ENCODE peak calls at places on chromosomes 13 and 19, in eight cellular contexts. H, Q, B, D, W, Z, K and V are unnamed samples.

GRCh38 chr13:46553521-46553885 is 533 bp downstream of the LRCH1 start:
- DNase-seq in W (no peak), Q (no peak), Z (no peak), K (no peak), D (no peak), H (peak), B (no peak), V (no peak)

GRCh38 chr19:11481777-11482383 is 1.0 kb upstream of the ELAVL3 start:
- DNase-seq in H (peak), B (peak), Q (peak), Z (peak), D (peak), W (peak), K (no peak), V (no peak)

GRCh38 chr19:43591904-43592772 is 3.8 kb downstream of the IRGQ start:
- DNase-seq in D (no peak), B (no peak), H (no peak), Z (no peak), Q (no peak), K (no peak), W (no peak), V (no peak)

GRCh38 chr19:889662-890295 is 3.2 kb downstream of the MED16 start:
- DNase-seq in W (no peak), D (no peak), B (no peak), H (no peak), Z (no peak), K (no peak), Q (no peak), V (no peak)

GRCh38 chr19:44894946-44895345 is 3.9 kb downstream of the TOMM40 start:
- DNase-seq in W (no peak), D (no peak), Q (no peak), Z (no peak), K (no peak), B (no peak), H (no peak), V (no peak)

GRCh38 chr19:48330012-48330681 is 4.8 kb downstream of the EMP3 start:
- DNase-seq in W (peak), B (peak), H (peak), K (peak), D (peak), Z (no peak), Q (peak), V (no peak)

GRCh38 chr19:10516064-10516385 is 1.2 kb downstream of the S1PR5 start:
- DNase-seq in Q (no peak), K (no peak), D (no peak), B (no peak), H (no peak), W (no peak), Z (no peak), V (no peak)

GRCh38 chr19:751501-752341 is 809 bp downstream of the MISP start:
- DNase-seq in Q (peak), W (peak), K (no peak), D (no peak), H (no peak), Z (peak), B (no peak), V (peak)

GRCh38 chr19:305240-306150 is 14.3 kb upstream of the PLPP2 start:
- DNase-seq in D (no peak), Q (no peak), Z (no peak), H (no peak), W (no peak), K (no peak), B (no peak), V (no peak)